ENCODE peak calls at places on chromosomes 5 and 9, in nine cellular contexts. One of them, this sample, is unnamed.

GRCh38 chr5:135271533-135272310 is 127.3 kb downstream of the MACROH2A1 start:
- DNase-seq in AG20443: peak; percentile 48
- DNase-seq in kidney glomerular epithelial cell: no peak
- DNase-seq in naive thymus-derived CD8-positive, alpha-beta T cell: no peak
- DNase-seq in retina: peak; percentile 40
- DNase-seq in caudate nucleus: no peak
- DNase-seq in epithelial cell of esophagus: no peak
- DNase-seq in NCI-H69: peak; percentile 6
- DNase-seq in stromal cell of bone marrow: peak; percentile 28
- DNase-seq in this sample: no peak

GRCh38 chr9:104927216-104927911 is 591 bp downstream of the ABCA1 start:
- DNase-seq in AG20443: peak; percentile 45
- DNase-seq in kidney glomerular epithelial cell: no peak
- DNase-seq in naive thymus-derived CD8-positive, alpha-beta T cell: peak; percentile 41
- DNase-seq in retina: peak; percentile 84
- DNase-seq in caudate nucleus: peak; percentile 45
- DNase-seq in epithelial cell of esophagus: peak; percentile 61
- DNase-seq in NCI-H69: peak; percentile 67
- DNase-seq in stromal cell of bone marrow: no peak
- DNase-seq in this sample: no peak

GRCh38 chr5:125696762-125697161 is 726.4 kb upstream of the GRAMD2B start:
- DNase-seq in AG20443: peak; percentile 45
- DNase-seq in kidney glomerular epithelial cell: peak; percentile 55
- DNase-seq in naive thymus-derived CD8-positive, alpha-beta T cell: no peak
- DNase-seq in retina: peak; percentile 6
- DNase-seq in caudate nucleus: no peak
- DNase-seq in epithelial cell of esophagus: peak; percentile 62
- DNase-seq in NCI-H69: no peak
- DNase-seq in stromal cell of bone marrow: peak; percentile 78
- DNase-seq in this sample: peak; percentile 47

GRCh38 chr9:108787664-108788048 is 68.1 kb downstream of the ACTL7B start:
- DNase-seq in AG20443: no peak
- DNase-seq in kidney glomerular epithelial cell: no peak
- DNase-seq in naive thymus-derived CD8-positive, alpha-beta T cell: no peak
- DNase-seq in retina: no peak
- DNase-seq in caudate nucleus: no peak
- DNase-seq in epithelial cell of esophagus: peak; percentile 92
- DNase-seq in NCI-H69: peak; percentile 18
- DNase-seq in stromal cell of bone marrow: no peak
- DNase-seq in this sample: peak; percentile 76

GRCh38 chr9:131252120-131252519 is 24.2 kb downstream of the FAM78A start:
- DNase-seq in AG20443: no peak
- DNase-seq in kidney glomerular epithelial cell: no peak
- DNase-seq in naive thymus-derived CD8-positive, alpha-beta T cell: no peak
- DNase-seq in retina: no peak
- DNase-seq in caudate nucleus: no peak
- DNase-seq in epithelial cell of esophagus: no peak
- DNase-seq in NCI-H69: no peak
- DNase-seq in stromal cell of bone marrow: no peak
- DNase-seq in this sample: no peak

GRCh38 chr9:88949961-88950340 is 41.3 kb upstream of the S1PR3 start:
- DNase-seq in AG20443: peak; percentile 23
- DNase-seq in kidney glomerular epithelial cell: peak; percentile 9
- DNase-seq in naive thymus-derived CD8-positive, alpha-beta T cell: no peak
- DNase-seq in retina: no peak
- DNase-seq in caudate nucleus: no peak
- DNase-seq in epithelial cell of esophagus: peak; percentile 82
- DNase-seq in NCI-H69: peak; percentile 6
- DNase-seq in stromal cell of bone marrow: no peak
- DNase-seq in this sample: peak; percentile 77

GRCh38 chr5:150780180-150780692 is 1.7 kb downstream of the SMIM3 start:
- DNase-seq in AG20443: peak; percentile 34
- DNase-seq in kidney glomerular epithelial cell: peak; percentile 36
- DNase-seq in naive thymus-derived CD8-positive, alpha-beta T cell: no peak
- DNase-seq in retina: no peak
- DNase-seq in caudate nucleus: no peak
- DNase-seq in epithelial cell of esophagus: no peak
- DNase-seq in NCI-H69: no peak
- DNase-seq in stromal cell of bone marrow: no peak
- DNase-seq in this sample: peak; percentile 56

GRCh38 chr9:12657233-12657632 is 36.0 kb upstream of the TYRP1 start:
- DNase-seq in AG20443: no peak
- DNase-seq in kidney glomerular epithelial cell: no peak
- DNase-seq in naive thymus-derived CD8-positive, alpha-beta T cell: no peak
- DNase-seq in retina: no peak
- DNase-seq in caudate nucleus: no peak
- DNase-seq in epithelial cell of esophagus: no peak
- DNase-seq in NCI-H69: no peak
- DNase-seq in stromal cell of bone marrow: no peak
- DNase-seq in this sample: no peak

GRCh38 chr9:34428325-34428958 is 29.9 kb downstream of the FAM219A start:
- DNase-seq in AG20443: no peak
- DNase-seq in kidney glomerular epithelial cell: no peak
- DNase-seq in naive thymus-derived CD8-positive, alpha-beta T cell: no peak
- DNase-seq in retina: no peak
- DNase-seq in caudate nucleus: no peak
- DNase-seq in epithelial cell of esophagus: no peak
- DNase-seq in NCI-H69: peak; percentile 99
- DNase-seq in stromal cell of bone marrow: no peak
- DNase-seq in this sample: no peak

GRCh38 chr5:161058751-161059150 is 206.7 kb upstream of the ATP10B start:
- DNase-seq in AG20443: no peak
- DNase-seq in kidney glomerular epithelial cell: no peak
- DNase-seq in naive thymus-derived CD8-positive, alpha-beta T cell: no peak
- DNase-seq in retina: peak; percentile 19
- DNase-seq in caudate nucleus: no peak
- DNase-seq in epithelial cell of esophagus: no peak
- DNase-seq in NCI-H69: peak; percentile 78
- DNase-seq in stromal cell of bone marrow: no peak
- DNase-seq in this sample: no peak

This sample was measured in MCF 10A.